ENCODE peak calls at places on chromosomes 4 and X, in four cellular contexts. One of them, this sample, is unnamed.

GRCh38 chr4:182231503-182231902 is 11.7 kb upstream of the TENM3 start:
- DNase-seq in MV-4-11: no peak
- DNase-seq in activated CD8-positive, alpha-beta memory T cell treated with anti-CD3 and anti-CD28 coated beads for 24 hours: no peak
- DNase-seq in activated gamma-delta T cell treated with Interleukin-2 at 50 U/mL for 16 hours: no peak
- DNase-seq in this sample: no peak

GRCh38 chrX:53031380-53031779 is 17.2 kb upstream of the GPR173 start:
- DNase-seq in activated gamma-delta T cell treated with Interleukin-2 at 50 U/mL for 16 hours: no peak
- DNase-seq in activated CD8-positive, alpha-beta memory T cell treated with anti-CD3 and anti-CD28 coated beads for 24 hours: no peak
- DNase-seq in MV-4-11: no peak
- DNase-seq in this sample: peak

GRCh38 chrX:47311857-47312774 is 58.3 kb upstream of the ZNF157 start:
- DNase-seq in activated CD8-positive, alpha-beta memory T cell treated with anti-CD3 and anti-CD28 coated beads for 24 hours: peak
- DNase-seq in activated gamma-delta T cell treated with Interleukin-2 at 50 U/mL for 16 hours: peak
- DNase-seq in MV-4-11: peak
- DNase-seq in this sample: no peak

GRCh38 chr4:133095591-133095990 is 53.5 kb upstream of the PCDH10 start:
- DNase-seq in MV-4-11: no peak
- DNase-seq in activated CD8-positive, alpha-beta memory T cell treated with anti-CD3 and anti-CD28 coated beads for 24 hours: no peak
- DNase-seq in activated gamma-delta T cell treated with Interleukin-2 at 50 U/mL for 16 hours: no peak
- DNase-seq in this sample: no peak

GRCh38 chrX:148268646-148269045 is 231.8 kb upstream of the AFF2 start:
- DNase-seq in activated gamma-delta T cell treated with Interleukin-2 at 50 U/mL for 16 hours: no peak
- DNase-seq in MV-4-11: no peak
- DNase-seq in activated CD8-positive, alpha-beta memory T cell treated with anti-CD3 and anti-CD28 coated beads for 24 hours: no peak
- DNase-seq in this sample: no peak

GRCh38 chrX:74540635-74541249 is 73.7 kb downstream of the RLIM start:
- DNase-seq in activated gamma-delta T cell treated with Interleukin-2 at 50 U/mL for 16 hours: no peak
- DNase-seq in MV-4-11: no peak
- DNase-seq in activated CD8-positive, alpha-beta memory T cell treated with anti-CD3 and anti-CD28 coated beads for 24 hours: no peak
- DNase-seq in this sample: no peak

GRCh38 chr4:175308236-175308635 is 390.1 kb downstream of the ADAM29 start:
- DNase-seq in activated gamma-delta T cell treated with Interleukin-2 at 50 U/mL for 16 hours: no peak
- DNase-seq in activated CD8-positive, alpha-beta memory T cell treated with anti-CD3 and anti-CD28 coated beads for 24 hours: no peak
- DNase-seq in MV-4-11: no peak
- DNase-seq in this sample: no peak

GRCh38 chr4:70182517-70183167 is 12.9 kb upstream of the ODAM start:
- DNase-seq in MV-4-11: no peak
- DNase-seq in activated gamma-delta T cell treated with Interleukin-2 at 50 U/mL for 16 hours: no peak
- DNase-seq in activated CD8-positive, alpha-beta memory T cell treated with anti-CD3 and anti-CD28 coated beads for 24 hours: no peak
- DNase-seq in this sample: no peak

GRCh38 chr4:109916003-109916399 is 3.3 kb downstream of the EGF start:
- DNase-seq in activated CD8-positive, alpha-beta memory T cell treated with anti-CD3 and anti-CD28 coated beads for 24 hours: no peak
- DNase-seq in MV-4-11: no peak
- DNase-seq in activated gamma-delta T cell treated with Interleukin-2 at 50 U/mL for 16 hours: no peak
- DNase-seq in this sample: no peak

GRCh38 chr4:83556006-83556712 is 20.3 kb downstream of the GPAT3 start:
- DNase-seq in activated gamma-delta T cell treated with Interleukin-2 at 50 U/mL for 16 hours: no peak
- DNase-seq in activated CD8-positive, alpha-beta memory T cell treated with anti-CD3 and anti-CD28 coated beads for 24 hours: no peak
- DNase-seq in MV-4-11: peak
- DNase-seq in this sample: no peak

GRCh38 chr4:104641427-104641826 is 146.7 kb upstream of the CXXC4 start:
- DNase-seq in activated gamma-delta T cell treated with Interleukin-2 at 50 U/mL for 16 hours: no peak
- DNase-seq in MV-4-11: no peak
- DNase-seq in activated CD8-positive, alpha-beta memory T cell treated with anti-CD3 and anti-CD28 coated beads for 24 hours: no peak
- DNase-seq in this sample: no peak

GRCh38 chrX:110321670-110322069 is 3.8 kb upstream of the AMMECR1 start:
- DNase-seq in activated CD8-positive, alpha-beta memory T cell treated with anti-CD3 and anti-CD28 coated beads for 24 hours: no peak
- DNase-seq in MV-4-11: peak
- DNase-seq in activated gamma-delta T cell treated with Interleukin-2 at 50 U/mL for 16 hours: no peak
- DNase-seq in this sample: no peak

GRCh38 chr4:3409571-3410091 is 32.1 kb upstream of the HGFAC start:
- DNase-seq in MV-4-11: no peak
- DNase-seq in activated gamma-delta T cell treated with Interleukin-2 at 50 U/mL for 16 hours: no peak
- DNase-seq in activated CD8-positive, alpha-beta memory T cell treated with anti-CD3 and anti-CD28 coated beads for 24 hours: no peak
- DNase-seq in this sample: no peak

GRCh38 chr4:156764145-156764544 is 207.5 kb downstream of the PDGFC start:
- DNase-seq in activated CD8-positive, alpha-beta memory T cell treated with anti-CD3 and anti-CD28 coated beads for 24 hours: no peak
- DNase-seq in activated gamma-delta T cell treated with Interleukin-2 at 50 U/mL for 16 hours: no peak
- DNase-seq in MV-4-11: no peak
- DNase-seq in this sample: no peak

GRCh38 chr4:23838131-23838530 is 51.7 kb downstream of the PPARGC1A start:
- DNase-seq in activated gamma-delta T cell treated with Interleukin-2 at 50 U/mL for 16 hours: no peak
- DNase-seq in activated CD8-positive, alpha-beta memory T cell treated with anti-CD3 and anti-CD28 coated beads for 24 hours: no peak
- DNase-seq in MV-4-11: no peak
- DNase-seq in this sample: no peak